ENCODE peak calls at places on chromosomes 12 and 14, in nine cellular contexts. B, T, O, X, C, D, Z, A and I are unnamed samples.

GRCh38 chr14:50056457-50056856 is 59.9 kb downstream of the VCPKMT start:
- DNase-seq in Z (no peak), O (no peak), T (no peak), X (no peak), B (no peak), A (no peak), C (no peak), D (no peak), I (no peak)

GRCh38 chr14:72892879-72893635 is 844 bp downstream of the DPF3 start:
- DNase-seq in A (peak; percentile 47), D (peak; percentile 38), Z (no peak), O (no peak), X (peak; percentile 23), T (peak; percentile 25), B (peak; percentile 30), C (peak; percentile 19), I (peak; percentile 19)

GRCh38 chr12:113802966-113803828 is 162.9 kb downstream of the RBM19 start:
- DNase-seq in A (no peak), X (no peak), T (no peak), B (no peak), Z (no peak), C (no peak), O (no peak), D (no peak), I (no peak)

GRCh38 chr12:62618948-62619347 is 152.3 kb downstream of the MON2 start:
- DNase-seq in C (no peak), A (no peak), O (no peak), T (no peak), X (no peak), Z (no peak), B (no peak), D (no peak), I (no peak)

GRCh38 chr12:122813310-122813713 is 21.9 kb upstream of the HIP1R start:
- DNase-seq in B (no peak), Z (no peak), C (no peak), T (no peak), D (no peak), A (peak; percentile 91), X (no peak), O (no peak), I (no peak)

GRCh38 chr12:107126688-107127481 is 33.5 kb upstream of the CRY1 start:
- DNase-seq in X (peak; percentile 47), C (no peak), Z (no peak), A (peak; percentile 61), B (no peak), T (peak; percentile 12), D (peak; percentile 54), O (peak; percentile 33), I (no peak)

GRCh38 chr12:71312767-71313375 is 126.7 kb upstream of the LGR5 start:
- DNase-seq in X (peak; percentile 64), O (no peak), A (no peak), B (no peak), Z (no peak), T (peak; percentile 3), D (peak; percentile 56), C (no peak), I (no peak)

GRCh38 chr12:55582066-55582465 is 9.8 kb downstream of the OR2AP1 start:
- DNase-seq in X (no peak), O (no peak), T (no peak), B (no peak), D (no peak), C (no peak), Z (no peak), A (no peak), I (no peak)

GRCh38 chr12:49922349-49923034 is 18.8 kb upstream of the FAIM2 start:
- DNase-seq in C (no peak), D (no peak), T (no peak), B (no peak), X (peak; percentile 14), A (no peak), Z (no peak), O (no peak), I (no peak)

GRCh38 chr12:50790081-50790480 is 26.2 kb downstream of the ATF1 start:
- DNase-seq in T (no peak), Z (no peak), O (no peak), A (peak; percentile 72), B (no peak), D (no peak), X (no peak), C (no peak), I (no peak)

GRCh38 chr12:62714409-62715075 is 220.4 kb downstream of the PPM1H start:
- DNase-seq in T (no peak), A (no peak), D (no peak), Z (no peak), O (no peak), X (peak; percentile 40), C (no peak), B (no peak), I (no peak)

GRCh38 chr14:93997933-93998870 is 1.1 kb downstream of the CCDC197 start:
- DNase-seq in C (no peak), B (no peak), Z (no peak), O (no peak), D (no peak), X (no peak), A (no peak), T (no peak), I (no peak)

GRCh38 chr14:90510208-90510607 is 113.4 kb downstream of the CALM1 start:
- DNase-seq in O (no peak), T (no peak), A (no peak), B (no peak), Z (no peak), D (peak; percentile 10), C (no peak), X (no peak), I (no peak)

GRCh38 chr14:70567791-70568190 is 32.7 kb downstream of the MED6 start:
- DNase-seq in T (peak; percentile 36), D (peak; percentile 70), A (peak; percentile 54), B (no peak), Z (no peak), X (peak; percentile 18), O (peak; percentile 46), C (no peak), I (no peak)

GRCh38 chr12:55847603-55848329 is 5.0 kb upstream of the MMP19 start:
- DNase-seq in A (peak; percentile 92), T (peak; percentile 99), D (peak; percentile 23), X (peak; percentile 99), Z (no peak), C (no peak), B (no peak), O (peak; percentile 43), I (no peak)

GRCh38 chr12:3543826-3544225 is 52.8 kb downstream of the PRMT8 start:
- DNase-seq in T (no peak), C (no peak), B (no peak), D (no peak), O (no peak), X (no peak), A (no peak), Z (no peak), I (no peak)

GRCh38 chr12:57450057-57450456 is 5.0 kb upstream of the INHBE start:
- DNase-seq in O (no peak), T (no peak), C (no peak), X (no peak), A (no peak), D (no peak), Z (no peak), B (no peak), I (no peak)

GRCh38 chr12:55694651-55695050 is 13.1 kb downstream of the ITGA7 start:
- DNase-seq in C (no peak), X (no peak), T (no peak), B (no peak), A (no peak), O (no peak), Z (no peak), D (no peak), I (no peak)

GRCh38 chr12:49621651-49622500 is 1.5 kb upstream of the PRPF40B start:
- DNase-seq in B (no peak), D (no peak), O (no peak), Z (no peak), A (peak; percentile 72), C (no peak), X (no peak), T (no peak), I (no peak)

GRCh38 chr12:3204143-3204542 is 127.0 kb downstream of the TSPAN9 start:
- DNase-seq in A (no peak), X (no peak), C (no peak), B (no peak), T (no peak), D (no peak), Z (no peak), O (no peak), I (no peak)

GRCh38 chr12:6852651-6853354 is 853 bp downstream of the USP5 start:
- DNase-seq in O (peak; percentile 59), X (peak; percentile 86), D (peak; percentile 54), C (no peak), B (peak; percentile 80), Z (peak; percentile 24), A (peak; percentile 58), T (peak; percentile 79), I (peak; percentile 59)

GRCh38 chr14:31787377-31787776 is 226.2 kb downstream of the NUBPL start:
- DNase-seq in T (no peak), D (peak; percentile 57), X (no peak), O (peak; percentile 50), A (peak; percentile 25), C (no peak), B (no peak), Z (no peak), I (no peak)

GRCh38 chr14:21408152-21408551 is 24.3 kb upstream of the SUPT16H start:
- DNase-seq in C (no peak), T (peak; percentile 77), D (peak; percentile 69), X (peak; percentile 75), A (no peak), B (no peak), Z (no peak), O (peak; percentile 20), I (no peak)

GRCh38 chr14:23183076-23183475 is 384 bp downstream of the SLC7A8 start:
- DNase-seq in B (no peak), T (peak; percentile 14), A (no peak), O (no peak), X (no peak), Z (no peak), C (no peak), D (no peak), I (no peak)